ENCODE peak calls at places on chromosomes 3 and 15, in five cellular contexts. P is cardiac muscle cell, J is HCT116, R is epithelial cell of esophagus, W is NAMALWA. N is an unnamed sample.

GRCh38 chr15:101086394-101087171 is 165.3 kb downstream of the CHSY1 start:
- DNase-seq in J (no peak), P (no peak), R (no peak), W (no peak), N (no peak)

GRCh38 chr3:61589856-61590255 is 28.5 kb downstream of the PTPRG start:
- DNase-seq in P (peak), W (no peak), R (peak), J (no peak), N (no peak)

GRCh38 chr15:35038655-35039534 is 46.2 kb downstream of the NANOGP8 start:
- DNase-seq in P (peak), W (no peak), R (peak), J (no peak), N (no peak)

GRCh38 chr3:126360714-126361060 is 3.5 kb upstream of the KLF15 start:
- DNase-seq in R (no peak), W (no peak), J (no peak), P (no peak), N (no peak)

GRCh38 chr15:40906947-40907802 is 12.9 kb downstream of the VPS18 start:
- DNase-seq in J (no peak), R (no peak), W (peak), P (peak), N (peak)

GRCh38 chr3:46334911-46335478 is 18.9 kb upstream of the CCR2 start:
- DNase-seq in P (peak), J (no peak), R (peak), W (no peak), N (no peak)

GRCh38 chr3:106750092-106750491 is 627.1 kb upstream of the CCDC54 start:
- DNase-seq in J (no peak), P (no peak), R (no peak), W (no peak), N (no peak)

GRCh38 chr15:49923671-49924070 is 195.4 kb downstream of the ATP8B4 start:
- DNase-seq in P (no peak), W (no peak), J (no peak), R (no peak), N (no peak)

GRCh38 chr3:126985143-126985985 is 2.4 kb downstream of the PLXNA1 start:
- DNase-seq in R (no peak), P (no peak), J (no peak), W (no peak), N (no peak)

GRCh38 chr3:25834346-25834745 is 44.5 kb downstream of the OXSM start:
- DNase-seq in R (no peak), P (no peak), J (no peak), W (no peak), N (no peak)

GRCh38 chr3:187000711-187001151 is 70.4 kb downstream of the ST6GAL1 start:
- DNase-seq in R (no peak), P (no peak), J (no peak), W (peak), N (no peak)

GRCh38 chr3:9175421-9175820 is 74.0 kb downstream of the SRGAP3 start:
- DNase-seq in R (peak), P (no peak), W (no peak), J (no peak), N (no peak)

GRCh38 chr3:184426691-184427141 is 46.9 kb downstream of the CHRD start:
- DNase-seq in J (no peak), R (no peak), P (no peak), W (no peak), N (no peak)

GRCh38 chr3:99503350-99503749 is 135.0 kb upstream of the COL8A1 start:
- DNase-seq in J (no peak), W (no peak), P (peak), R (no peak), N (no peak)

GRCh38 chr3:13209334-13209733 is 136.1 kb upstream of the IQSEC1 start:
- DNase-seq in P (no peak), W (no peak), J (no peak), R (no peak), N (no peak)

GRCh38 chr3:186241910-186242821 is 119.9 kb downstream of the DGKG start:
- DNase-seq in P (peak), J (peak), R (peak), W (peak), N (peak)

GRCh38 chr3:127781411-127782001 is 40.8 kb downstream of the MGLL start:
- DNase-seq in J (no peak), P (peak), W (no peak), R (no peak), N (no peak)

GRCh38 chr3:54120657-54121403 is 1.5 kb upstream of the CACNA2D3 start:
- DNase-seq in R (no peak), P (peak), W (peak), J (no peak), N (no peak)

GRCh38 chr15:34481370-34481769 is 43.8 kb upstream of the GOLGA8A start:
- DNase-seq in R (no peak), W (no peak), P (no peak), J (no peak), N (no peak)

GRCh38 chr3:156472150-156472549 is 82.8 kb downstream of the SSR3 start:
- DNase-seq in W (no peak), P (no peak), J (no peak), R (no peak), N (no peak)

GRCh38 chr3:52286777-52287110 is 884 bp upstream of the GLYCTK start:
- DNase-seq in R (no peak), P (peak), W (no peak), J (no peak), N (no peak)

GRCh38 chr3:70249509-70250160 is 62.8 kb downstream of the MDFIC2 start:
- DNase-seq in R (no peak), W (no peak), P (peak), J (no peak), N (no peak)

GRCh38 chr3:159605776-159606175 is 382.9 kb upstream of the IL12A start:
- DNase-seq in P (no peak), W (no peak), J (no peak), R (no peak), N (no peak)

GRCh38 chr15:77420610-77421369 is at the start of gene HMG20A:
- DNase-seq in J (peak), P (peak), R (peak), W (peak), N (peak)

GRCh38 chr15:28953573-28954195 is 67.9 kb downstream of the APBA2 start:
- DNase-seq in P (no peak), W (no peak), R (no peak), J (no peak), N (no peak)

N was measured in SHP77 treated with DMSO at 0.1 percent for 48 hours.